ENCODE peak calls at places on chromosomes 16 and 17, in five cellular contexts. One of them, this sample, is unnamed.

GRCh38 chr17:81397314-81398169 is 2.3 kb downstream of the BAHCC1 start:
- DNase-seq in SK-N-SH: peak
- DNase-seq in HepG2: peak
- DNase-seq in GM12878: no peak
- DNase-seq in IMR-90: peak
- DNase-seq in this sample: no peak

GRCh38 chr16:27706156-27706705 is 156.3 kb downstream of the KATNIP start:
- DNase-seq in SK-N-SH: no peak
- DNase-seq in HepG2: no peak
- DNase-seq in IMR-90: no peak
- DNase-seq in GM12878: no peak
- DNase-seq in this sample: no peak

GRCh38 chr16:3548445-3548844 is 28.8 kb downstream of the NLRC3 start:
- DNase-seq in GM12878: no peak
- DNase-seq in IMR-90: no peak
- DNase-seq in HepG2: no peak
- DNase-seq in SK-N-SH: no peak
- DNase-seq in this sample: no peak

GRCh38 chr17:59812139-59812538 is 80.6 kb downstream of the TUBD1 start:
- DNase-seq in GM12878: no peak
- DNase-seq in SK-N-SH: no peak
- DNase-seq in IMR-90: no peak
- DNase-seq in HepG2: no peak
- DNase-seq in this sample: no peak

GRCh38 chr17:27293359-27293897 is 486 bp upstream of the WSB1 start:
- DNase-seq in HepG2: no peak
- DNase-seq in IMR-90: no peak
- DNase-seq in GM12878: no peak
- DNase-seq in SK-N-SH: no peak
- DNase-seq in this sample: peak

GRCh38 chr17:14747576-14747940 is 446.7 kb downstream of the HS3ST3B1 start:
- DNase-seq in SK-N-SH: no peak
- DNase-seq in HepG2: no peak
- DNase-seq in GM12878: no peak
- DNase-seq in IMR-90: peak
- DNase-seq in this sample: no peak

GRCh38 chr16:5502467-5502869 is 404.9 kb upstream of the EEF2KMT start:
- DNase-seq in IMR-90: no peak
- DNase-seq in SK-N-SH: peak
- DNase-seq in HepG2: peak
- DNase-seq in GM12878: no peak
- DNase-seq in this sample: peak

GRCh38 chr17:50488880-50489279 is 10.2 kb downstream of the RSAD1 start:
- DNase-seq in IMR-90: no peak
- DNase-seq in SK-N-SH: no peak
- DNase-seq in HepG2: no peak
- DNase-seq in GM12878: no peak
- DNase-seq in this sample: no peak

GRCh38 chr17:50916708-50917417 is 50.7 kb upstream of the TOB1 start:
- DNase-seq in HepG2: no peak
- DNase-seq in GM12878: no peak
- DNase-seq in SK-N-SH: no peak
- DNase-seq in IMR-90: no peak
- DNase-seq in this sample: no peak

GRCh38 chr17:81553018-81553615 is 964 bp upstream of the FAAP100 start:
- DNase-seq in SK-N-SH: peak
- DNase-seq in GM12878: peak
- DNase-seq in HepG2: peak
- DNase-seq in IMR-90: peak
- DNase-seq in this sample: peak

GRCh38 chr17:14245002-14245401 is 8.3 kb upstream of the CDRT15 start:
- DNase-seq in HepG2: no peak
- DNase-seq in SK-N-SH: no peak
- DNase-seq in IMR-90: no peak
- DNase-seq in GM12878: no peak
- DNase-seq in this sample: no peak

GRCh38 chr17:81687770-81688541 is 4.1 kb downstream of the HGS start:
- DNase-seq in SK-N-SH: peak
- DNase-seq in GM12878: no peak
- DNase-seq in HepG2: no peak
- DNase-seq in IMR-90: no peak
- DNase-seq in this sample: no peak

GRCh38 chr16:67537270-67537635 is 8.6 kb downstream of the RIPOR1 start:
- DNase-seq in GM12878: no peak
- DNase-seq in IMR-90: peak
- DNase-seq in SK-N-SH: peak
- DNase-seq in HepG2: no peak
- DNase-seq in this sample: no peak

GRCh38 chr16:11123666-11124065 is 132.3 kb downstream of the SOCS1 start:
- DNase-seq in SK-N-SH: no peak
- DNase-seq in HepG2: no peak
- DNase-seq in GM12878: no peak
- DNase-seq in IMR-90: no peak
- DNase-seq in this sample: no peak

GRCh38 chr16:3282103-3282746 is 1.1 kb upstream of the ZNF263 start:
- DNase-seq in HepG2: peak
- DNase-seq in IMR-90: peak
- DNase-seq in GM12878: no peak
- DNase-seq in SK-N-SH: peak
- DNase-seq in this sample: peak

DNA sequence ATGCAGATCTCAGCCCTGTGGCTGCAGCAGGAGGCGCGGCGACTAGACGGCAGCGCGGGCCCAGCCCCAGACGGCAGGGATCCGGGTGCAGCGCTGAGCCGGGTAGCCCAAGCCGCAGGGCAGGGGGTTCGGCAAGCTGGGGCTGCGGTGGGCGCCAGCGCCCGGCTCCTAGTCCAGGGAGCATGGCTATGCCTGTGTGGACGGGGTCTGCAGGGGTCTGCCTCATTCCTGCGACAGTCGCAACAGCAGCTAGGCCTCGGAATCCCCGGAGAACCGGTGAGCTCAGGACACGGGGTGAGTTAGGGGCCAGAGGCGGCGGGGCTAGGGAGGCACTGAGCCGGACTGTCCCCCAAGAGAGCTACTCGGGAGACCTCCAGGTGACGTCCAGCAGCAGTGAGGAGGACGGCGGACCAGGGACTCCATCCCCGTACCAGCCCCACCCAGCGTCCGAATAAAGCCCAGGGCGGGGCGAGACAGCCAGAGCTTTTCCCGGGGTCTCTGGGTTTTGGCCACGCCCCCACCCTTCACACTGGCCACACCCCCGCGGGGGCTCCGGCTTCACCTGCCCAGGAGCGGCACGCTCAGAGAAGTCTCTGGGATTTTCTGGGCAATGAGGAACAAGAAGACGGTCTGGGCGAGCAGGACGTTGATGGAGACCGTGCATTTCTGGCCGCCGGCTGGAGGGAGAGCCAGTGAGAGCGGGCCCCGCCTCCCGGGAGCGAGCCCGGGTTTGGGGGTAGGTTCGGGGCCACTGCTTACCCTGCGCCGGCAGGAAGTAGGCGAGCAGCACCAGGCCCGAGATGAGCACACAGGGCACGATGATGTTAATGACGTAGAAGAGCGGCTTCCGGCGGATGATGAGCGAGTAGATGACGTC is 1.1 kb downstream of the C17orf107 start:
- DNase-seq in HepG2: no peak
- DNase-seq in SK-N-SH: no peak
- DNase-seq in GM12878: no peak
- DNase-seq in IMR-90: no peak
- DNase-seq in this sample: no peak
- TF ChIP-seq MXI1 in HepG2: no peak
- TF ChIP-seq MXI1 in SK-N-SH: no peak
- TF ChIP-seq MXI1 in GM12878: no peak
- TF ChIP-seq MXI1 in IMR-90: no peak
- TF ChIP-seq MXI1 in this sample: no peak

DNA sequence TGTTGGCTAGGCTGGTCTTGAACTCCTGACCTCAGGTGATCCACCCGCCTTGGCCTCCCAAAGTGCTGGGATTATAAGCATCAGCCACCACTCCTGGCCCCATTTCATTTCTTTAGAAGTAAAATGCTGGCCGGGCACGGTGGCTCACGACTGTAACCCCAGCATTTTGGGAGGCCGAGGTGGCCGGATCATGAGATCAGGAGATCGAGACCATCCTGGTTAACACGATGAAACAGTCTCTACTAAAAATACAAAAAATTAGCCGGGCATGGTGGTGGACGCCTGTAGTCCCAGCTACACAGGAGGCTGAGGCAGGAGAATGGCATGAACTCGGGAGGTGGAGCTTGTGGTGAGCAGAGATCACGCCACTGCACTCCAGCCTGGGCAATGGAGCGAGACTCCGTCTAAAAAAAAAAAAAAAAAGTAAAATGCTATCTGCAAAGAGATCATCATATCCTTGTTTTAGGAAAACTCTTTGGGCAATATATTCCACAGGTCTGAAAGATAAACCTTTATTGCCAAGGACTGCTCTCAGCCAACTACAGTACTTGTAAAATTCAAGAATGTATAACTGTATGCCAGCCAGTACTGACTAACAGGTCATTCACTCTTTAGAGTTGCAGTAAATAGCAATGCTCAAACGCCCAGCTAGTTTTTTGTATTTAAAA is 3.8 kb downstream of the GJC1 start:
- DNase-seq in IMR-90: no peak
- DNase-seq in GM12878: no peak
- DNase-seq in SK-N-SH: no peak
- DNase-seq in HepG2: no peak
- DNase-seq in this sample: no peak
- TF ChIP-seq SMC3 in IMR-90: no peak
- TF ChIP-seq SMC3 in GM12878: no peak
- TF ChIP-seq SMC3 in SK-N-SH: no peak
- TF ChIP-seq SMC3 in HepG2: no peak
- TF ChIP-seq SMC3 in this sample: no peak

GRCh38 chr17:76458580-76459490 is 5.9 kb upstream of the UBE2O start:
- DNase-seq in GM12878: no peak
- DNase-seq in SK-N-SH: peak
- DNase-seq in HepG2: peak
- DNase-seq in IMR-90: peak
- DNase-seq in this sample: peak
- TF ChIP-seq MXI1 in GM12878: no peak
- TF ChIP-seq MXI1 in SK-N-SH: no peak
- TF ChIP-seq MXI1 in HepG2: no peak
- TF ChIP-seq MXI1 in IMR-90: no peak
- TF ChIP-seq MXI1 in this sample: no peak

GRCh38 chr17:32110596-32110995 is 31.7 kb upstream of the RHOT1 start:
- DNase-seq in SK-N-SH: no peak
- DNase-seq in GM12878: no peak
- DNase-seq in HepG2: no peak
- DNase-seq in IMR-90: no peak
- DNase-seq in this sample: no peak

GRCh38 chr17:32114536-32114935 is 27.8 kb upstream of the RHOT1 start:
- DNase-seq in IMR-90: no peak
- DNase-seq in SK-N-SH: no peak
- DNase-seq in GM12878: no peak
- DNase-seq in HepG2: no peak
- DNase-seq in this sample: no peak

GRCh38 chr17:32116937-32117336 is 25.4 kb upstream of the RHOT1 start:
- DNase-seq in SK-N-SH: no peak
- DNase-seq in IMR-90: no peak
- DNase-seq in GM12878: no peak
- DNase-seq in HepG2: no peak
- DNase-seq in this sample: no peak

GRCh38 chr17:32112416-32112815 is 29.9 kb upstream of the RHOT1 start:
- DNase-seq in SK-N-SH: no peak
- DNase-seq in IMR-90: no peak
- DNase-seq in GM12878: no peak
- DNase-seq in HepG2: no peak
- DNase-seq in this sample: peak

DNA sequence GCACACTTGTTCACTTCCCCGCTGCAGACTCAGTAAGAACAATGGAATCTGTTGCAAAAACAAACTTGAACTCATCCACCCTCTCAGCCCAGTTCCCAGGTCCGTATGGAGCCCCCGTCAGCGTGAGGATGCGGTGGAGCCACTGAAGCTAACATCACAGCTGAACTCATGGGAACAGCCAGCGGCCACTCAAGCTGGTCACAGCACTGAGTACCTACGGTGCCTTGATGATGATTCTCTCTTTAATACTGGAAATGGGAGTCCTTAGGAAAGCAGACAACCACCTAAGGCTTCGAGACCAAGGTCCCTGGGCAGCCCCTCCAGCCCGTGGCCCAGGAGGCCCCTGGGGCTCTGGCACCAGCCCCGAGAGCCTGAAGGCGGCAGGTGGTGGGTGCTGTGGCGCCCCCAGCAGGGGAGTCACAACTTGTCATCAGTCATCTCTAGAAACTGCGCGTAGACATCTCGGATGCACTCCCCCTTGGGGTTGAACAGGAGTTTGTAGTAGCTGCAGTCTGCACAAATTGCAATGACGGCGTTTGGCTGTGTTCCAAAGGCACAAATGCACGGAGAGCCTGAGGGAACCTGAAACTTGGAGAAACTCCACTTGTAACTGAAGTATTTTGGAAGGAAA is 31.0 kb upstream of the RHOT1 start:
- DNase-seq in SK-N-SH: peak
- DNase-seq in GM12878: no peak
- DNase-seq in IMR-90: peak
- DNase-seq in HepG2: peak
- DNase-seq in this sample: peak
- TF ChIP-seq SMC3 in SK-N-SH: no peak
- TF ChIP-seq SMC3 in GM12878: no peak
- TF ChIP-seq SMC3 in IMR-90: no peak
- TF ChIP-seq SMC3 in HepG2: no peak
- TF ChIP-seq SMC3 in this sample: peak

DNA sequence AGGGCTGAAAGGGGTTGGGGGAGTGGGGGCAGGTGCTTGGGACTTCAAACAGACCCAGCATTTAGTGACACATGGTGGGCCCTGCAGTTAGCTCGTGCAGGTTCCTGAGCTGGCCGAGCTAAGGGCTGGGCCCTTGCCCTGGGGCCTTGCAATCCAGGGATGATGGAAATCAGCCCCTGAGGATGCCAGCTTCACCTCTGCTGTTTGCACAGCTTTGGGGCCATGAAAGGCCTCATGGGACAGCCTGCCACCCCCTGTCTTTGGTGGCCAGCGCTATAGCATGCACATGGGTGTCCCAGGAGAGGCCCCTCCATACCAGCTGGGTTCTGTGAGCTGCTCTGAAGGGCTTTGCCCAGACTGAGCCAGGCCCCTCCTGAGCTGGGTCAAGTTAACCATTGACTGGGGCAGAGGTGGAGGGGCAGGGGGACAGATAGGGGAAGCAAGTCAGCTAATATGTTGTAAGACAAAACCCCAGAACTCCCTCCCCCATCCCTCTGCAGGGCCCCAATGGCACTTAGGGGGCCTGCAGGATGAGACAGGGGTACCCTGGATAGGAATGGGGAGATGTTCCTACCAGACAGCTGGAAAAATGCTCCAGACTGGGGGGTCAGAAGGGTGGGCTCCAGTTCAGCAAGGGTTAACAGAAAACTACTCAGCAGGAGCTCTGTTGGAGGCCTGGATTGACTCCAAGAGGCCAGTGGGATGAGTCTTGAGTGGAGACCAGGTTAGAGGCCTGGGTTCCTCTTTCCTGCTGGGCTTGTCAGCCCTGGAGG is 679 bp downstream of the PRR15L start:
- DNase-seq in HepG2: peak
- DNase-seq in SK-N-SH: no peak
- DNase-seq in IMR-90: peak
- DNase-seq in GM12878: no peak
- DNase-seq in this sample: no peak
- TF ChIP-seq MXI1 in HepG2: no peak
- TF ChIP-seq MXI1 in SK-N-SH: no peak
- TF ChIP-seq MXI1 in IMR-90: no peak
- TF ChIP-seq MXI1 in GM12878: no peak
- TF ChIP-seq MXI1 in this sample: no peak